ENCODE peak calls at places on chromosomes 11 and 22, in ten cellular contexts. H, A, L, G, D, O, V, U, X and Y are unnamed samples.

GRCh38 chr11:68665471-68665870 is 18.9 kb upstream of the GAL start:
- DNase-seq in H (no peak), A (no peak), L (no peak), G (no peak), D (no peak), O (no peak), V (no peak), U (no peak), X (no peak), Y (no peak)

GRCh38 chr22:26168934-26169311 is 339 bp upstream of the SEZ6L start:
- DNase-seq in H (no peak), A (no peak), L (no peak), G (no peak), D (no peak), O (no peak), V (no peak), U (no peak), X (no peak), Y (no peak)

GRCh38 chr11:2307733-2308331 is 6.0 kb downstream of the TSPAN32 start:
- DNase-seq in H (no peak), A (no peak), L (no peak), G (no peak), D (no peak), O (no peak), V (no peak), U (no peak), X (no peak), Y (no peak)

GRCh38 chr11:113286509-113287497 is 27.6 kb upstream of the TTC12 start:
- DNase-seq in H (peak; percentile 71), A (no peak), L (no peak), G (no peak), D (no peak), O (no peak), V (no peak), U (no peak), X (no peak), Y (no peak)

GRCh38 chr11:13276852-13277718 is 505 bp upstream of the BMAL1 start:
- DNase-seq in H (peak; percentile 95), A (peak; percentile 95), L (peak; percentile 98), G (peak; percentile 93), D (peak; percentile 99), O (peak; percentile 95), V (peak; percentile 90), U (peak; percentile 91), X (peak; percentile 96), Y (peak; percentile 95)

GRCh38 chr11:126419801-126420729 is 64.6 kb downstream of the ST3GAL4 start:
- DNase-seq in H (peak; percentile 45), A (no peak), L (no peak), G (peak; percentile 94), D (no peak), O (no peak), V (no peak), U (no peak), X (no peak), Y (no peak)

GRCh38 chr22:47394504-47395440 is 632.3 kb downstream of the TBC1D22A start:
- DNase-seq in H (no peak), A (no peak), L (no peak), G (no peak), D (no peak), O (no peak), V (no peak), U (no peak), X (no peak), Y (no peak)

GRCh38 chr11:105862736-105863367 is 159.2 kb downstream of the MSANTD4 start:
- DNase-seq in H (no peak), A (no peak), L (no peak), G (peak; percentile 39), D (peak; percentile 61), O (no peak), V (peak; percentile 56), U (peak; percentile 15), X (no peak), Y (peak; percentile 64)

GRCh38 chr11:25441432-25441831 is 890.5 kb upstream of the ANO3 start:
- DNase-seq in H (peak; percentile 2), A (no peak), L (no peak), G (no peak), D (no peak), O (no peak), V (no peak), U (no peak), X (no peak), Y (no peak)

GRCh38 chr11:70161043-70161625 is 42.0 kb upstream of the FADD start:
- DNase-seq in H (no peak), A (no peak), L (no peak), G (no peak), D (no peak), O (no peak), V (no peak), U (no peak), X (no peak), Y (no peak)

GRCh38 chr11:32435511-32435946 is at the start of gene WT1:
- DNase-seq in H (no peak), A (no peak), L (no peak), G (peak; percentile 55), D (peak; percentile 87), O (no peak), V (peak; percentile 3), U (peak; percentile 38), X (peak; percentile 91), Y (no peak)

GRCh38 chr11:8989411-8989810 is 14.4 kb downstream of the NRIP3 start:
- DNase-seq in H (peak; percentile 15), A (no peak), L (no peak), G (peak; percentile 43), D (no peak), O (no peak), V (peak; percentile 36), U (no peak), X (no peak), Y (peak; percentile 17)

GRCh38 chr11:106473089-106473722 is 395.7 kb downstream of the AASDHPPT start:
- DNase-seq in H (peak; percentile 59), A (no peak), L (no peak), G (no peak), D (no peak), O (no peak), V (no peak), U (no peak), X (no peak), Y (no peak)

GRCh38 chr11:3775761-3776406 is 21.5 kb downstream of the NUP98 start:
- DNase-seq in H (no peak), A (no peak), L (no peak), G (peak; percentile 25), D (no peak), O (no peak), V (no peak), U (no peak), X (no peak), Y (no peak)

GRCh38 chr11:8281266-8281665 is 17.6 kb upstream of the LMO1 start:
- DNase-seq in H (no peak), A (no peak), L (no peak), G (no peak), D (peak; percentile 0), O (no peak), V (no peak), U (no peak), X (no peak), Y (no peak)

GRCh38 chr11:36306888-36307287 is 10.8 kb downstream of the PRR5L start:
- DNase-seq in H (no peak), A (no peak), L (no peak), G (peak; percentile 40), D (peak; percentile 66), O (no peak), V (peak; percentile 54), U (no peak), X (no peak), Y (peak; percentile 63)

GRCh38 chr11:69870772-69871171 is 51.6 kb upstream of the FGF3 start:
- DNase-seq in H (no peak), A (no peak), L (no peak), G (peak; percentile 30), D (no peak), O (no peak), V (no peak), U (no peak), X (no peak), Y (no peak)

GRCh38 chr22:50298937-50299656 is 8.3 kb downstream of the PLXNB2 start:
- DNase-seq in H (no peak), A (no peak), L (no peak), G (no peak), D (peak; percentile 56), O (no peak), V (no peak), U (no peak), X (no peak), Y (no peak)

GRCh38 chr11:60469723-60470122 is 14.1 kb downstream of the MS4A1 start:
- DNase-seq in H (no peak), A (no peak), L (no peak), G (no peak), D (no peak), O (no peak), V (no peak), U (no peak), X (no peak), Y (no peak)

GRCh38 chr11:46252373-46252914 is 25.0 kb upstream of the CREB3L1 start:
- DNase-seq in H (no peak), A (no peak), L (no peak), G (peak; percentile 26), D (no peak), O (no peak), V (no peak), U (no peak), X (no peak), Y (no peak)

GRCh38 chr22:48402591-48403031 is 1425.1 kb downstream of the BRD1 start:
- DNase-seq in H (no peak), A (no peak), L (no peak), G (no peak), D (no peak), O (no peak), V (no peak), U (no peak), X (no peak), Y (no peak)

GRCh38 chr22:28019881-28020861 is 101.1 kb upstream of the PITPNB start:
- DNase-seq in H (peak; percentile 25), A (peak; percentile 49), L (peak; percentile 48), G (peak; percentile 12), D (peak; percentile 82), O (peak; percentile 53), V (peak; percentile 27), U (peak; percentile 26), X (peak; percentile 83), Y (peak; percentile 63)

GRCh38 chr11:126585388-126586302 is 230.2 kb downstream of the ST3GAL4 start:
- DNase-seq in H (peak; percentile 86), A (no peak), L (no peak), G (peak; percentile 35), D (peak; percentile 58), O (no peak), V (peak; percentile 70), U (peak; percentile 72), X (peak; percentile 69), Y (peak; percentile 56)

GRCh38 chr22:48948575-48949170 is 879.0 kb downstream of the BRD1 start:
- DNase-seq in H (no peak), A (no peak), L (no peak), G (no peak), D (no peak), O (no peak), V (no peak), U (no peak), X (no peak), Y (no peak)

GRCh38 chr11:61401558-61401957 is 9.2 kb downstream of the TMEM216 start:
- DNase-seq in H (no peak), A (no peak), L (no peak), G (no peak), D (no peak), O (no peak), V (no peak), U (no peak), X (no peak), Y (no peak)

GRCh38 chr11:74777038-74777437 is 28.4 kb downstream of the RNF169 start:
- DNase-seq in H (no peak), A (no peak), L (no peak), G (no peak), D (no peak), O (no peak), V (no peak), U (no peak), X (no peak), Y (no peak)